ENCODE peak calls at places on chromosome 10, in eight cellular contexts. M is lower lobe of right lung, T is neuronal stem cell, K is EL, E is astrocyte of the spinal cord, V is NCI-H1105 treated with DMSO at 0.1 percent for 48 hours, X is T-helper 22 cell, A is A673. S is an unnamed sample.

GRCh38 chr10:49367600-49367999 is 28.3 kb downstream of the DRGX start:
- DNase-seq in M (no peak), T (no peak), K (no peak), E (no peak), V (no peak), X (no peak), A (no peak), S (no peak)

GRCh38 chr10:74292871-74293427 is 141.9 kb downstream of the ADK start:
- DNase-seq in M (no peak), T (no peak), K (peak; percentile 69), E (peak; percentile 81), V (no peak), X (no peak), A (no peak), S (no peak)

GRCh38 chr10:32210306-32211045 is 136.5 kb downstream of the EPC1 start:
- DNase-seq in M (no peak), T (no peak), K (peak; percentile 65), E (peak; percentile 50), V (no peak), X (no peak), A (peak; percentile 83), S (no peak)

GRCh38 chr10:5827841-5828240 is 14.6 kb upstream of the GDI2 start:
- DNase-seq in M (no peak), T (no peak), K (no peak), E (no peak), V (no peak), X (no peak), A (no peak), S (no peak)

GRCh38 chr10:24762966-24763623 is 39.4 kb upstream of the ARHGAP21 start:
- DNase-seq in M (no peak), T (no peak), K (peak; percentile 84), E (peak; percentile 38), V (no peak), X (no peak), A (no peak), S (no peak)

GRCh38 chr10:52621635-52622079 is 150.9 kb downstream of the MBL2 start:
- DNase-seq in M (no peak), T (no peak), K (peak; percentile 50), E (no peak), V (no peak), X (no peak), A (peak; percentile 65), S (peak; percentile 22)

GRCh38 chr10:89458289-89458688 is 43.9 kb downstream of the IFIT5 start:
- DNase-seq in M (no peak), T (no peak), K (peak; percentile 86), E (peak; percentile 76), V (no peak), X (no peak), A (peak; percentile 95), S (no peak)

GRCh38 chr10:98433881-98434732 is 12.6 kb downstream of the HPS1 start:
- DNase-seq in M (no peak), T (no peak), K (peak; percentile 84), E (peak; percentile 67), V (no peak), X (no peak), A (no peak), S (no peak)

GRCh38 chr10:106819490-106819889 is 345.0 kb downstream of the SORCS1 start:
- DNase-seq in M (no peak), T (no peak), K (no peak), E (no peak), V (no peak), X (no peak), A (peak; percentile 20), S (no peak)

GRCh38 chr10:3194871-3195270 is 22.3 kb upstream of the PITRM1 start:
- DNase-seq in M (no peak), T (no peak), K (no peak), E (no peak), V (no peak), X (no peak), A (no peak), S (no peak)

GRCh38 chr10:101840102-101840684 is 3.4 kb downstream of the KCNIP2 start:
- DNase-seq in M (peak; percentile 50), T (no peak), K (peak; percentile 63), E (no peak), V (peak; percentile 23), X (no peak), A (peak; percentile 65), S (no peak)

GRCh38 chr10:18886102-18886501 is 162.5 kb upstream of the MALRD1 start:
- DNase-seq in M (no peak), T (no peak), K (no peak), E (peak; percentile 48), V (no peak), X (no peak), A (peak; percentile 42), S (no peak)

GRCh38 chr10:127863231-127863825 is 29.4 kb downstream of the CLRN3 start:
- DNase-seq in M (no peak), T (no peak), K (no peak), E (no peak), V (no peak), X (no peak), A (no peak), S (no peak)

GRCh38 chr10:132449051-132449825 is 52.2 kb downstream of the PWWP2B start:
- DNase-seq in M (peak; percentile 87), T (no peak), K (no peak), E (no peak), V (no peak), X (no peak), A (no peak), S (no peak)

GRCh38 chr10:132115736-132116135 is 50.0 kb downstream of the JAKMIP3 start:
- DNase-seq in M (peak; percentile 38), T (no peak), K (peak; percentile 30), E (no peak), V (no peak), X (no peak), A (no peak), S (no peak)

GRCh38 chr10:121597504-121598241 is 571 bp downstream of the FGFR2 start:
- DNase-seq in M (no peak), T (peak; percentile 45), K (no peak), E (no peak), V (no peak), X (no peak), A (no peak), S (no peak)

GRCh38 chr10:123538401-123539320 is 127.5 kb upstream of the GPR26 start:
- DNase-seq in M (no peak), T (no peak), K (no peak), E (no peak), V (no peak), X (no peak), A (no peak), S (no peak)

GRCh38 chr10:47188156-47188555 is 111.8 kb upstream of the GDF10 start:
- DNase-seq in M (no peak), T (no peak), K (no peak), E (no peak), V (no peak), X (no peak), A (no peak), S (no peak)

GRCh38 chr10:36493511-36493880 is 631.9 kb upstream of the ANKRD30A start:
- DNase-seq in M (no peak), T (no peak), K (peak; percentile 40), E (peak; percentile 56), V (no peak), X (no peak), A (no peak), S (no peak)

GRCh38 chr10:86337121-86337601 is 29.4 kb downstream of the GRID1 start:
- DNase-seq in M (peak; percentile 27), T (no peak), K (no peak), E (no peak), V (no peak), X (no peak), A (no peak), S (no peak)

GRCh38 chr10:79905322-79906314 is 43.3 kb downstream of the SFTPD start:
- DNase-seq in M (no peak), T (no peak), K (peak; percentile 60), E (peak; percentile 18), V (peak; percentile 4), X (no peak), A (peak; percentile 34), S (peak; percentile 7)

GRCh38 chr10:7707102-7707501 is 4.0 kb downstream of the ITIH2 start:
- DNase-seq in M (no peak), T (no peak), K (no peak), E (no peak), V (no peak), X (no peak), A (no peak), S (no peak)

GRCh38 chr10:19168584-19168983 is 120.0 kb downstream of the MALRD1 start:
- DNase-seq in M (no peak), T (peak; percentile 3), K (no peak), E (no peak), V (no peak), X (no peak), A (peak; percentile 50), S (no peak)

GRCh38 chr10:3889961-3890522 is 105.0 kb upstream of the KLF6 start:
- DNase-seq in M (no peak), T (no peak), K (peak; percentile 84), E (peak; percentile 92), V (no peak), X (no peak), A (no peak), S (no peak)

GRCh38 chr10:11276475-11276990 is 258.9 kb downstream of the CELF2 start:
- DNase-seq in M (no peak), T (no peak), K (no peak), E (no peak), V (no peak), X (no peak), A (no peak), S (no peak)

GRCh38 chr10:66349726-66350125 is 576.1 kb upstream of the LRRTM3 start:
- DNase-seq in M (no peak), T (no peak), K (peak; percentile 6), E (peak; percentile 65), V (no peak), X (no peak), A (no peak), S (no peak)

GRCh38 chr10:89887830-89888229 is 186.4 kb downstream of the KIF20B start:
- DNase-seq in M (no peak), T (no peak), K (no peak), E (no peak), V (no peak), X (no peak), A (no peak), S (no peak)

S was measured in NCI-H2227 treated with DMSO at 0.1 percent for 48 hours.